ENCODE peak calls at places on chromosomes 11 and 22, in five cellular contexts. K, R, L, D and N are unnamed samples.

GRCh38 chr11:29243616-29244015 is 773.2 kb downstream of the KCNA4 start:
- DNase-seq in D (no peak), K (no peak), L (no peak), R (no peak), N (no peak)

GRCh38 chr22:46984751-46985506 is 222.5 kb downstream of the TBC1D22A start:
- DNase-seq in K (peak; percentile 48), D (no peak), R (no peak), L (peak; percentile 66), N (no peak)

GRCh38 chr22:27247691-27248434 is 553.7 kb downstream of the MN1 start:
- DNase-seq in K (no peak), L (no peak), R (no peak), D (no peak), N (no peak)

GRCh38 chr11:6443269-6444003 is 2.6 kb upstream of the HPX start:
- DNase-seq in R (peak; percentile 26), L (peak; percentile 42), D (peak; percentile 84), K (peak; percentile 82), N (peak; percentile 67)

GRCh38 chr11:18366286-18366685 is 28.1 kb upstream of the LDHA start:
- DNase-seq in L (no peak), R (no peak), D (no peak), K (no peak), N (no peak)

GRCh38 chr11:14359573-14360031 is 619 bp upstream of the RRAS2 start:
- DNase-seq in L (peak; percentile 49), K (no peak), R (no peak), D (no peak), N (no peak)

GRCh38 chr11:74397531-74398243 is 546 bp downstream of the PGM2L1 start:
- DNase-seq in R (no peak), L (peak; percentile 55), K (peak; percentile 59), D (peak; percentile 40), N (peak; percentile 58)

GRCh38 chr11:26820739-26821138 is 98.9 kb upstream of the SLC5A12 start:
- DNase-seq in R (no peak), K (no peak), D (no peak), L (no peak), N (no peak)

GRCh38 chr11:88520391-88520790 is 182.9 kb upstream of the CTSC start:
- DNase-seq in R (no peak), K (no peak), D (no peak), L (no peak), N (no peak)

GRCh38 chr11:118908931-118909618 is 16.7 kb downstream of the BCL9L start:
- DNase-seq in K (peak; percentile 86), R (no peak), D (no peak), L (peak; percentile 58), N (no peak)

GRCh38 chr22:35674335-35674734 is 26.1 kb downstream of the APOL6 start:
- DNase-seq in K (no peak), L (no peak), R (no peak), D (no peak), N (no peak)

GRCh38 chr22:20021196-20022181 is 579 bp downstream of the TANGO2 start:
- DNase-seq in L (peak; percentile 45), R (no peak), K (no peak), D (no peak), N (peak; percentile 47)

GRCh38 chr22:44404341-44405020 is 91.7 kb upstream of the SHISAL1 start:
- DNase-seq in K (peak; percentile 27), L (peak; percentile 68), D (no peak), R (no peak), N (no peak)

GRCh38 chr11:86228967-86229330 is 15.6 kb upstream of the EED start:
- DNase-seq in D (no peak), K (no peak), L (peak; percentile 30), R (no peak), N (no peak)

GRCh38 chr11:111348147-111348546 is 30.9 kb downstream of the POU2AF1 start:
- DNase-seq in R (no peak), D (no peak), K (no peak), L (no peak), N (no peak)

GRCh38 chr22:29443452-29443851 is 5.1 kb downstream of the RFPL1 start:
- DNase-seq in R (no peak), K (no peak), L (no peak), D (no peak), N (no peak)

GRCh38 chr11:30487200-30487898 is 98.8 kb downstream of the MPPED2 start:
- DNase-seq in R (no peak), K (no peak), L (peak; percentile 41), D (no peak), N (no peak)

GRCh38 chr11:75249704-75250103 is 9.1 kb downstream of the TPBGL start:
- DNase-seq in L (no peak), D (no peak), K (no peak), R (no peak), N (no peak)